ENCODE peak calls at places on chromosomes 11 and 22, in four cellular contexts. N is CD4-positive, alpha-beta T cell; Q is endodermal cell; C is stomach. J is an unnamed sample.

GRCh38 chr11:113847111-113847510 is 28.3 kb downstream of the USP28 start:
- DNase-seq in N (no peak), Q (no peak), C (no peak), J (no peak)

GRCh38 chr11:127042445-127042844 is 41.9 kb upstream of the KIRREL3 start:
- DNase-seq in N (no peak), Q (no peak), C (no peak), J (no peak)

GRCh38 chr22:41001722-41002122 is 50.5 kb downstream of the RBX1 start:
- DNase-seq in N (no peak), Q (no peak), C (no peak), J (no peak)

GRCh38 chr22:22450343-22450839 is 58.2 kb downstream of the ZNF280B start:
- DNase-seq in N (no peak), Q (no peak), C (peak; percentile 27), J (no peak)

GRCh38 chr11:110297082-110297725 is 790 bp upstream of the RDX start:
- DNase-seq in N (no peak), Q (peak; percentile 56), C (no peak), J (no peak)

GRCh38 chr22:39522567-39523300 is 2.4 kb downstream of the ATF4 start:
- DNase-seq in N (no peak), Q (no peak), C (peak; percentile 56), J (no peak)

GRCh38 chr11:87454246-87454645 is 416.5 kb downstream of the TMEM135 start:
- DNase-seq in N (no peak), Q (no peak), C (peak; percentile 38), J (peak; percentile 62)

GRCh38 chr22:24868979-24869378 is 63.0 kb downstream of the SGSM1 start:
- DNase-seq in N (no peak), Q (no peak), C (no peak), J (no peak)

GRCh38 chr11:10267821-10268220 is 26.2 kb downstream of the SBF2 start:
- DNase-seq in N (no peak), Q (no peak), C (no peak), J (no peak)

GRCh38 chr11:65189191-65189590 is 7.5 kb downstream of the CAPN1 start:
- DNase-seq in N (no peak), Q (no peak), C (no peak), J (no peak)

GRCh38 chr11:94507485-94507884 is 4.8 kb upstream of the C11orf97 start:
- DNase-seq in N (no peak), Q (no peak), C (no peak), J (no peak)

GRCh38 chr11:94513091-94513490 is 830 bp downstream of the C11orf97 start:
- DNase-seq in N (no peak), Q (no peak), C (no peak), J (no peak)

GRCh38 chr11:94516725-94517124 is 4.5 kb downstream of the C11orf97 start:
- DNase-seq in N (no peak), Q (no peak), C (no peak), J (no peak)

GRCh38 chr11:94515398-94515797 is 3.1 kb downstream of the C11orf97 start:
- DNase-seq in N (no peak), Q (no peak), C (no peak), J (no peak)

GRCh38 chr11:94511932-94512781 is at the start of gene C11orf97:
- DNase-seq in N (peak; percentile 47), Q (peak; percentile 95), C (peak; percentile 59), J (no peak)
- TF ChIP-seq CTCF in N (no peak), Q (no peak), C (no peak), J (no peak)

DNA sequence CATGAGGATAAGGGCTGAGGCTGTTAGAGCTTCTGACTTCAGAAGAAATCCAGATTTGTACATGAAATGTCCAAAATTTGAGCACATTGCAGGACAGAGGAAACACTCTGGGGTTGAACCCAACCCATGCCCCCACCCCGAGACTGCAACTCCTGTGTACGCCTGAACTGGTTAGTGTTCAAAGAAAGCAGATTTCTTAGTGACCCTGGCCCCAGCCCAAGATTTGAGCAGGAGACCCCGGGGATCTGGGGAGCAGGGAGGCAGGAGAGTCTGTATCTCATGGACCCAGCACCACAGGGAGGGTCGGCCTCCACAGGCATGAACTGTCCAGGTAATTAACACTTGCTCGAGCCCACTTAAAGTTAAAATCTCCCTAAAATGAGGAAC is 69.3 kb upstream of the WNT7B start:
- DNase-seq in N (no peak), Q (no peak), C (no peak), J (peak; percentile 45)
- H3K27ac ChIP-seq in N (no peak overlapping the region), Q (no peak overlapping the region), C (peak overlapping the region; percentile 100), J (peak overlapping the region; percentile 97)

GRCh38 chr11:92854952-92855351 is 114.5 kb upstream of the MTNR1B start:
- DNase-seq in N (no peak), Q (no peak), C (no peak), J (no peak)
- TF ChIP-seq CTCF in N (no peak), Q (no peak), C (no peak), J (no peak)

GRCh38 chr11:15707971-15708370 is 593.2 kb downstream of the INSC start:
- DNase-seq in N (no peak), Q (peak; percentile 61), C (peak; percentile 72), J (no peak)
- H3K27ac ChIP-seq in N (no peak overlapping the region), Q (no peak overlapping the region), C (no peak overlapping the region), J (no peak overlapping the region)

GRCh38 chr22:46634011-46634699 is 14.0 kb downstream of the GRAMD4 start:
- DNase-seq in N (no peak), Q (no peak), C (no peak), J (no peak)

GRCh38 chr22:46637711-46638600 is 17.8 kb downstream of the GRAMD4 start:
- DNase-seq in N (no peak), Q (no peak), C (no peak), J (no peak)

GRCh38 chr22:46633334-46633890 is 13.2 kb downstream of the GRAMD4 start:
- DNase-seq in N (no peak), Q (no peak), C (no peak), J (no peak)

GRCh38 chr22:46636221-46637002 is 16.2 kb downstream of the GRAMD4 start:
- DNase-seq in N (no peak), Q (peak; percentile 64), C (no peak), J (no peak)

DNA sequence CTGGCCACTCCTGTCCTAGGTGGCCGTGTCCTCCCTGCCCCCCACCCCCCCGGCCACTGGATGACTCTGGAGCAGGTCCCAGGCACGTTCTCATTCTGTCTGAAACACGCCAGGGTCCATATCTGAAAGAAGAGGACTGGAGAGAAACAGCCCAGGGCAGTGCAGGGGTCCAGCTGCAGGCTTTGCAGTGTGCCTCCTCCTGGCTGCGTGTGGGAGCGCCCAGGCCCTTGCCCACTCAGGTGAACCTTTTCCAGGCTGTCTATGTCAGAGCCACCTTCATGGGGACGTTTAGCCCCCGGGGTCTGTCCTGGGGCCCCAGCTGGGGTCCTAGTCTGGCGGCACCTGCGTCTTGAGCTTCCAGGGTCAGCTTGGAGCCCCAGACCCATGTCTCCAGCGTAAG is 15.6 kb downstream of the GRAMD4 start:
- DNase-seq in N (no peak), Q (peak; percentile 79), C (no peak), J (no peak)
- TF ChIP-seq CTCF in N (no peak), Q (peak; percentile 70), C (no peak), J (no peak)

DNA sequence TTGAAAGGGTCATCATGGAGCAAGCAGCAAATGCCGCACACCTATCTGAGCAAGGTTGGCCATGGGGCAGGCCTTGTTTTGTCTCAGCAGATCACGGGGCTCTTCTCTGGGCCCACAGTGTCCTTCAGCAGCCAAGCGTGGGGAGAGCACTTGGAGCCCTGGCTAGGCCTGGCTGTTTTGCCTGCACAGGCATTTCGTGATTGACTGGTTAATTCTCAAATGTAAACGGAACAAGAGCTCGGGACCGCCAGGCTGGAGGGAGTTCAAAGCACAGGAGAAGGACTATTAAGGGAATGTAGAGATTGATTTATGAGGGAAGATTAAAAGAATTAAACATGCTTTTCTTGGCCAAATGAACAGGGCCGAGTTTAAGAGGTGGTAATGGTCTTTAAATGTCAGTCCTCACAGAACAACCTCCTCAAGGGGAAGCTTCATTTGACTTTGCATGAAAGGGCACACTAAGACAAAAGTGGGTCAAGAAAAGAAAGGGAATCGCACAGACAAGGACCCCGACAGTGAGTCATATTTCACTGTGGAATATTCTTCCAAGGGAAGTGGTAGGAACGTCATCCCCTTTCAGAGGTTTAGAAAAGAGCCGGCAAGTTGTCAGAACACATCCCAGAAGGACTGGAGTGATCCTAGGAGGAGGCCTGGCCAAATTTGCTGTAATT is 20.7 kb downstream of the SPON1 start:
- DNase-seq in N (no peak), Q (no peak), C (no peak), J (no peak)
- H3K27ac ChIP-seq in N (no peak overlapping the region), Q (peak overlapping the region; percentile 42), C (peak overlapping the region; percentile 79), J (no peak overlapping the region)

GRCh38 chr22:50503475-50504145 is 3.9 kb downstream of the LMF2 start:
- DNase-seq in N (no peak), Q (peak; percentile 58), C (no peak), J (no peak)
- TF ChIP-seq CTCF in N (no peak), Q (no peak), C (no peak), J (no peak)

GRCh38 chr22:20239951-20240773 is 28.0 kb downstream of the RTN4R start:
- DNase-seq in N (no peak), Q (no peak), C (no peak), J (no peak)
- H3K27ac ChIP-seq in N (peak overlapping the region; percentile 60), Q (peak overlapping the region; percentile 95), C (peak overlapping the region; percentile 22), J (peak overlapping the region; percentile 93)

DNA sequence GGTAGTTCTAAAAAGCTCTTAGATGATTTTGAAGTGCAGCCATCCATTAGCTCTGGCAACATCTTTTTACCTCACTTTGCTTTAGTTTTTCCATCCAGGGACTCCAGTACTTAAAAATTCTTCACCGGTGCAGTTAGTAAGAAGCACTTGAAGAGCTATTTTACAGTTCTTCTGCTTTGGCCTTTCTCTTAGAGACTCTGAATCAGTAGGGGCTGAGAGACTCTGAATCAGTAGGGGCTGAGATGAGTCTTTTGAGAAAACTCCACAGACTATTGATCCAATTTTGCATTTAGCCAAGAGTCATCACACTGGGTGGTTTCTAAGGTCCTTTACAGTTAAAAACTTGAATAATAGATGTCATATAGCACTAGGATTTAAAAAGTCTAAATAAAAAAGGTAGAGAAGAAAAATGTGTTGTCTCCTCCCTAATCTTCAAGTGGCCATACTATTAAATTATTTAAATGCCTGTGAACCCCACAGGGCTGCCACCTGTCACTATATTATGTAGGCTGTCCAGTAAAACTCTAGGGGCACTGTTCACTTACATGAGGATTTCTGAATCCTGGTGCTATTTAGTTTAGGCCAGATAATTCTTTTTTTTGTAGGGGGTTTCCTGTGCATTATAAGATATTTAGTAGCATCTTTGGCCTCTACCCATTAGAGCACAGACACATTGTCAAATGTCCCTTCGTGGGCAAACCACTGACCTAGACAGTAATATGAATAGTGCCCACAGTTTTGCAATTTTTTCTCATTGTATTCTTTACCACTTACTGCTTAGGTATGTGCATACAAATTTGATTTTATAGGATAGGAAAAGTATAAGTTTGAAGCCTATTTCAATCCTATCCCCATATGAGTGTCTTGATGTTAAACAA is 26.3 kb upstream of the HIKESHI start:
- DNase-seq in N (no peak), Q (no peak), C (no peak), J (no peak)
- TF ChIP-seq CTCF in N (no peak), Q (peak; percentile 35), C (no peak), J (no peak)

DNA sequence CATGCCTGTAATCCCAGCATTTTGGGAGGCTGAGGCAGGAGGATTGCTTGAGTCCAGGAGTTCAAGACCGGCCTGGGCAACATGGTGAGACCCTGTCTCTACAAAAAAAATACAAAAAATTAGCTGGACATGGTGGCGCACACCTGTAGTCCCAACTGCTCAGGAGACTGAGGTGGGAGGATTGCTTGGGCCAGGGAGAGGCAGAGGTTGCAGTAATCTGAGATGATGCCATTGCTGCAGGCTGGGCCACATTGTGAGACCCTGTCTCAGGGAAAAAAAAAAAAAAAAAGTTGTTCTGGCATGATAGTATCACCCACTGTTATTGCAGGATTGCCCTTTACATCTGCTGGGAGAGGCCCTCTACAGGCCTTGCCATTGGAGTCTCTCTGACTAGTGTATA is 18.4 kb downstream of the ATXN10 start:
- DNase-seq in N (no peak), Q (no peak), C (no peak), J (no peak)
- H3K27ac ChIP-seq in N (no peak overlapping the region), Q (no peak overlapping the region), C (no peak overlapping the region), J (no peak overlapping the region)